ENCODE peak calls at places on chromosomes 11 and 22, in five cellular contexts. P is H9, Q is trophoblast cell, D is neuronal stem cell, S is H1. O is an unnamed sample.

GRCh38 chr11:38491986-38492385 is 1894.0 kb upstream of the RAG2 start:
- DNase-seq in P (no peak), Q (no peak), D (no peak), S (no peak), O (no peak)

GRCh38 chr11:8359521-8359920 is 95.8 kb upstream of the LMO1 start:
- DNase-seq in P (no peak), Q (no peak), D (no peak), S (no peak), O (no peak)

GRCh38 chr22:42434283-42434682 is 2.1 kb upstream of the NFAM1 start:
- DNase-seq in P (no peak), Q (no peak), D (no peak), S (no peak), O (no peak)

GRCh38 chr11:85965202-85965601 is 103.7 kb downstream of the PICALM start:
- DNase-seq in P (no peak), Q (no peak), D (no peak), S (no peak), O (peak)

GRCh38 chr11:109236696-109237095 is 185.3 kb upstream of the C11orf87 start:
- DNase-seq in P (no peak), Q (no peak), D (no peak), S (no peak), O (peak)

GRCh38 chr22:31218565-31219262 is 6.6 kb downstream of the LIMK2 start:
- DNase-seq in P (no peak), Q (no peak), D (no peak), S (no peak), O (no peak)

GRCh38 chr11:74844072-74844471 is 95.4 kb downstream of the RNF169 start:
- DNase-seq in P (no peak), Q (no peak), D (no peak), S (no peak), O (no peak)

GRCh38 chr11:19288256-19288655 is 47.5 kb upstream of the E2F8 start:
- DNase-seq in P (no peak), Q (no peak), D (no peak), S (no peak), O (no peak)

GRCh38 chr11:113789675-113790320 is 10.2 kb downstream of the CLDN25 start:
- DNase-seq in P (peak), Q (peak), D (no peak), S (no peak), O (no peak)

GRCh38 chr22:20271114-20271994 is 3.2 kb upstream of the RTN4R start:
- DNase-seq in P (no peak), Q (peak), D (no peak), S (no peak), O (no peak)

GRCh38 chr22:49749885-49750510 is 77.7 kb downstream of the BRD1 start:
- DNase-seq in P (no peak), Q (no peak), D (no peak), S (no peak), O (no peak)

GRCh38 chr11:110250168-110250567 is 46.2 kb downstream of the RDX start:
- DNase-seq in P (no peak), Q (no peak), D (no peak), S (no peak), O (no peak)

GRCh38 chr11:93389737-93390136 is 59.2 kb downstream of the DEUP1 start:
- DNase-seq in P (no peak), Q (no peak), D (no peak), S (no peak), O (peak)

GRCh38 chr11:65419773-65420481 is 2.7 kb upstream of the NEAT1 start:
- DNase-seq in P (peak), Q (peak), D (no peak), S (peak), O (peak)

GRCh38 chr11:73753938-73754337 is 6.9 kb downstream of the RAB6A start:
- DNase-seq in P (no peak), Q (no peak), D (no peak), S (no peak), O (no peak)

GRCh38 chr22:19244600-19245352 is 46.7 kb downstream of the CLTCL1 start:
- DNase-seq in P (no peak), Q (no peak), D (no peak), S (no peak), O (no peak)

GRCh38 chr22:30497466-30498150 is 7.9 kb downstream of the SEC14L4 start:
- DNase-seq in P (no peak), Q (no peak), D (no peak), S (no peak), O (no peak)

GRCh38 chr22:44369916-44370804 is 57.4 kb upstream of the SHISAL1 start:
- DNase-seq in P (no peak), Q (no peak), D (no peak), S (no peak), O (no peak)

GRCh38 chr22:43388420-43388851 is 23.4 kb upstream of the MPPED1 start:
- DNase-seq in P (peak), Q (peak), D (peak), S (peak), O (peak)

GRCh38 chr22:49704345-49705215 is 123.1 kb downstream of the BRD1 start:
- DNase-seq in P (no peak), Q (no peak), D (no peak), S (peak), O (no peak)

GRCh38 chr22:45885941-45886395 is 91.0 kb downstream of the WNT7B start:
- DNase-seq in P (peak), Q (no peak), D (no peak), S (no peak), O (no peak)

GRCh38 chr11:9178716-9179115 is 86.4 kb downstream of the DENND5A start:
- DNase-seq in P (no peak), Q (peak), D (no peak), S (no peak), O (no peak)

GRCh38 chr22:20186183-20186870 is 35.5 kb upstream of the CCDC188 start:
- DNase-seq in P (peak), Q (no peak), D (no peak), S (peak), O (no peak)

GRCh38 chr11:66080055-66080817 is 10.2 kb downstream of the PACS1 start:
- DNase-seq in P (no peak), Q (peak), D (no peak), S (no peak), O (peak)

GRCh38 chr11:103737791-103738190 is 298.6 kb upstream of the DDI1 start:
- DNase-seq in P (no peak), Q (no peak), D (peak), S (no peak), O (no peak)

GRCh38 chr11:65572356-65573043 is at the start of gene FAM89B:
- DNase-seq in P (peak), Q (peak), D (no peak), S (peak), O (peak)

GRCh38 chr22:36069368-36069767 is 40.7 kb upstream of the RBFOX2 start:
- DNase-seq in P (no peak), Q (peak), D (no peak), S (no peak), O (no peak)

GRCh38 chr22:30878516-30879365 is 89.8 kb downstream of the MORC2 start:
- DNase-seq in P (no peak), Q (no peak), D (no peak), S (no peak), O (no peak)

GRCh38 chr11:66619080-66619554 is 2.7 kb downstream of the RBM14 start:
- DNase-seq in P (no peak), Q (peak), D (no peak), S (no peak), O (peak)

GRCh38 chr22:29003975-29004646 is 57.5 kb downstream of the C22orf31 start:
- DNase-seq in P (peak), Q (no peak), D (peak), S (peak), O (no peak)

GRCh38 chr11:64580387-64580786 is 10.6 kb upstream of the SLC22A12 start:
- DNase-seq in P (no peak), Q (no peak), D (no peak), S (no peak), O (no peak)

GRCh38 chr11:78354741-78355705 is 62.6 kb downstream of the GAB2 start:
- DNase-seq in P (no peak), Q (no peak), D (no peak), S (no peak), O (peak)

GRCh38 chr11:132037467-132037862 is 667.0 kb downstream of the NTM start:
- DNase-seq in P (no peak), Q (no peak), D (no peak), S (no peak), O (no peak)

GRCh38 chr11:112903310-112903709 is 57.9 kb upstream of the NCAM1 start:
- DNase-seq in P (no peak), Q (no peak), D (no peak), S (no peak), O (no peak)

GRCh38 chr11:115659061-115659963 is 155.1 kb upstream of the CADM1 start:
- DNase-seq in P (peak), Q (no peak), D (no peak), S (peak), O (peak)

GRCh38 chr22:50326959-50327710 is at the start of gene DENND6B:
- DNase-seq in P (peak), Q (peak), D (peak), S (peak), O (peak)

GRCh38 chr11:39990413-39990812 is 1469.0 kb downstream of the LRRC4C start:
- DNase-seq in P (no peak), Q (no peak), D (no peak), S (no peak), O (peak)

GRCh38 chr11:114133548-114134329 is 74.2 kb downstream of the ZBTB16 start:
- DNase-seq in P (no peak), Q (no peak), D (no peak), S (no peak), O (no peak)

GRCh38 chr11:62607729-62608128 is 4.8 kb downstream of the EML3 start:
- DNase-seq in P (no peak), Q (no peak), D (no peak), S (no peak), O (no peak)

DNA sequence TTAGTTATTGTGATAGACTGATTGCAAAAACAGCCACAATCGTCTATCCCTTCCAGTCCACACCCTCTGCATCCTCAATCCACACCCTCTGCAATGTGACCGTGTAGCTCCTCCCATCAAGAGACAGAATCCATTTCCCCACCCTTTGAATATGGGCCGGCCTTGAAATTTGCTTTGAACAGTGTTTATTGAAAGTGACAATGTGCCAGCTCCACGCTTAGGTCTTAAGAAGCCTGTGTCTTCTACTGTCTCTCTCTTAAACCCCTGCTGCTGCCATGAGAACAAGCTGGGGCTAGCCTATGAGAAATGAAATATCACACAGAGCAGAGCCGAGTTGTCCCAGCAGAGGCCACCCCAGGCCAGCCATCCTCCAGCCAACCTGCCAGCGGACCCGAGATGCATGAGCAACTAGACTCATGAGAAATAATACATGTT is 22.3 kb upstream of the MICAL2 start:
- DNase-seq in P (no peak), Q (no peak), D (no peak), S (no peak), O (peak)
- H4K8ac ChIP-seq in P (no peak), Q (no peak), D (no peak), S (no peak), O (no peak)

GRCh38 chr11:400241-400729 is 6.3 kb downstream of the PKP3 start:
- DNase-seq in P (no peak), Q (no peak), D (no peak), S (no peak), O (no peak)
- H2BK12ac ChIP-seq in P (no peak), Q (no peak), D (peak), S (no peak), O (no peak)

GRCh38 chr22:27874185-27874584 is 44.9 kb downstream of the PITPNB start:
- DNase-seq in P (no peak), Q (no peak), D (no peak), S (no peak), O (no peak)
- H4K8ac ChIP-seq in P (no peak), Q (no peak), D (no peak), S (no peak), O (no peak)

DNA sequence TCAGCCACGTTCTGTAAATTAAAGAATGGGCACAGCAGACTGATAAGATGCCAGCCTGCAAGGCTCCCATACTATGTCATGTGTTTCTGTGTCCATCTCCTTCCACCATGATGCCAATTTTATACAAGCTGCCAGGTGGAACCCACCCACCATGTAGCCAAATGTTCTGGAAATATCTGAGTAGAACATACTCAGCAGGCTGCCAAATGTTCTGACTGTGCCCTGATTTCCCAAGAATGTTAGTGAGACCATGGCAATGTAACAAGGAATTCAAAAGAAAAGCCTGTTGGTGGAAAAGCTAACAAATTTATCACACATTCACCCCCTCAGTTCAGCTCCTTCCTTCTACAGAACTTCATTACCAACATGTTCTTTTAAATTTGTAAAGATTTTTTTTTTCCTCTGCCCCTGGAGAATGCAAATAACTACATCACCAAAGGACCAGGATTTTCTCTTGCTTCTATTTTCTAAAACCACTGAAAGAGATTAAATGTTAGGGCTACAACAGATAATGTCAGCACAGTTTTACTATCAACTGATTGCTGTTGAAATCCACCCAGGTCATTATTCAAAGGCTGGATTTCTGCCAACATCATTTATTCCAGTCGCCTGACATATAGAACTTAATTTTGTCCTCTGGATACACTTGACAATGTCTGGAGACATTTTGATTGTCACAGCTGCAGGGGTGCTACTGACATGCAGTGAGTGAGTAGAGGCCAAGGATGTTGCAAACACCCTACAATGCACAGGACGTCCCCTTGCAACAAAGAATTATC is 3.1 kb downstream of the DMC1 start:
- DNase-seq in P (no peak), Q (no peak), D (no peak), S (peak), O (no peak)
- H2BK12ac ChIP-seq in P (no peak), Q (no peak), D (no peak), S (no peak), O (no peak)

GRCh38 chr11:35526370-35526792 is 965 bp upstream of the PAMR1 start:
- DNase-seq in P (peak), Q (no peak), D (no peak), S (peak), O (peak)

GRCh38 chr11:35525501-35526175 is at the start of gene PAMR1:
- DNase-seq in P (peak), Q (no peak), D (peak), S (peak), O (peak)

GRCh38 chr11:35524780-35525179 is 636 bp downstream of the PAMR1 start:
- DNase-seq in P (no peak), Q (no peak), D (no peak), S (no peak), O (peak)

GRCh38 chr11:35523351-35523768 is 2.1 kb downstream of the PAMR1 start:
- DNase-seq in P (no peak), Q (no peak), D (no peak), S (no peak), O (peak)

GRCh38 chr11:35523861-35524260 is 1.6 kb downstream of the PAMR1 start:
- DNase-seq in P (no peak), Q (no peak), D (no peak), S (no peak), O (no peak)
- H4K8ac ChIP-seq in P (no peak), Q (no peak), D (no peak), S (no peak), O (no peak)

GRCh38 chr11:118912742-118913410 is 12.8 kb downstream of the BCL9L start:
- DNase-seq in P (no peak), Q (peak), D (no peak), S (no peak), O (peak)
- H2BK12ac ChIP-seq in P (no peak), Q (peak), D (peak), S (peak), O (peak)

GRCh38 chr11:120186408-120186798 is 24.4 kb upstream of the OAF start:
- DNase-seq in P (no peak), Q (no peak), D (no peak), S (peak), O (no peak)

GRCh38 chr11:120184946-120185677 is 25.7 kb upstream of the OAF start:
- DNase-seq in P (no peak), Q (no peak), D (no peak), S (peak), O (peak)

GRCh38 chr11:120188371-120188770 is 22.5 kb upstream of the OAF start:
- DNase-seq in P (no peak), Q (no peak), D (no peak), S (no peak), O (no peak)

GRCh38 chr11:120185678-120186407 is 25.0 kb upstream of the OAF start:
- DNase-seq in P (peak), Q (no peak), D (no peak), S (no peak), O (no peak)

DNA sequence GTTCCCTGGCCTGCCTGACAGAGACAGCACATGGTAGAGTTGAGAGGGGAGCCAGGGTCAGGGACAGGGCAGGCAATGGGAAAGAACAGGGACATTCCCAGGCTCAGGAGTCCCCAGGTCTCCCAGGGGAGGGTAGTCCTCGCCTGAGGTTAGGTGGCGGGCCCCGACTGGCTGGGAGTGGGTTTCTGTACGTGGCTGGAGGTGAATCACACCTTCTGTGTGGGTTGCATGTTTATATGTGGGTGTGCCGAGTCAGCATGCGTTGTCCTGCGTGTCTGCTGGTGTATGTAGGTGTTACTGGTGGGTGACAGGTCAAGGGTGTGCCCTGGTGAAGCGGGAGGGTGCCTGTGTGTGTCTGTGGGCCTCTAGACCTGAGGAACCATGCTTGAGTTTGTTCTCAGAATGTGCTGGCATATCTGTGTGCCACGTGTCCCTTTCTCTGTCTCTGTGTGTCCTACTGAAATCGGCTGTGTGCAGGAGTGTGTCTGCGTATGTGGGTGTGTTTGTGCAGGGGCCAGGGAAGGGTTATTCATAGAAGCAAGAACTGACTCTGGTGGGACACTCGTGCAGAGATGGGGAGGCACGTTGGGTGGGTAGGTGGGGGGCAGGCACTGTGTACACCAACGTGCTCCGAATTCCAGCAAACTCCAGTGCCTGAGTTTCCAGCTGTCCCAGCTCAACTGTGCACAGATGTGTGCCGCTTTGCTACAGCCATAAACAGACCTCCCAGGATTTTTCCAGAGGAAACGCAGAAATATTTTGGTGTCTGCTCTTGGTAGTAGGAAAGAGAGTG is 23.8 kb upstream of the OAF start:
- DNase-seq in P (peak), Q (no peak), D (no peak), S (no peak), O (no peak)
- H4K8ac ChIP-seq in P (no peak), Q (no peak), D (no peak), S (no peak), O (no peak)